ENCODE peak calls at places on chromosomes 7 and 10, in four cellular contexts. I, V, C and Q are unnamed samples.

GRCh38 chr7:54091322-54091721 is 450.9 kb upstream of the VSTM2A start:
- DNase-seq in C (no peak), I (no peak), V (no peak), Q (no peak)

GRCh38 chr10:70090951-70091350 is 38.3 kb downstream of the MACROH2A2 start:
- DNase-seq in V (no peak), C (no peak), I (no peak), Q (no peak)

GRCh38 chr7:102912742-102913141 is at the start of gene LRRC17:
- DNase-seq in V (no peak), I (no peak), C (no peak), Q (no peak)

GRCh38 chr10:93596539-93596938 is 4.5 kb downstream of the RBP4 start:
- DNase-seq in V (no peak), I (peak; percentile 69), C (no peak), Q (peak; percentile 19)

GRCh38 chr10:93921338-93921737 is 27.6 kb downstream of the SLC35G1 start:
- DNase-seq in C (peak; percentile 11), V (no peak), I (peak; percentile 74), Q (no peak)

GRCh38 chr7:143229054-143229790 is 7.4 kb downstream of the TAS2R40 start:
- DNase-seq in C (no peak), V (no peak), I (no peak), Q (no peak)

GRCh38 chr7:120337308-120337907 is 64.4 kb downstream of the KCND2 start:
- DNase-seq in C (peak; percentile 21), V (no peak), I (no peak), Q (peak; percentile 21)

GRCh38 chr7:101299511-101300464 is 21.8 kb downstream of the IFT22 start:
- DNase-seq in I (peak; percentile 73), C (peak; percentile 4), V (no peak), Q (no peak)

GRCh38 chr7:110774066-110774465 is 316.9 kb upstream of the LRRN3 start:
- DNase-seq in I (no peak), V (no peak), C (no peak), Q (no peak)

GRCh38 chr7:37083311-37084096 is 359.2 kb upstream of the AOAH start:
- DNase-seq in I (no peak), C (no peak), V (no peak), Q (no peak)

GRCh38 chr7:28362812-28363211 is 49.5 kb upstream of the CREB5 start:
- DNase-seq in V (no peak), I (no peak), C (no peak), Q (no peak)

GRCh38 chr7:155188821-155189599 is 108.7 kb upstream of the INSIG1 start:
- DNase-seq in V (no peak), C (no peak), I (no peak), Q (no peak)

GRCh38 chr7:149284343-149284742 is 22.3 kb downstream of the ZNF783 start:
- DNase-seq in C (no peak), I (no peak), V (no peak), Q (no peak)

GRCh38 chr10:43210556-43210955 is 56.3 kb downstream of the RASGEF1A start:
- DNase-seq in I (no peak), V (no peak), C (no peak), Q (no peak)

GRCh38 chr7:156903232-156903909 is 10.4 kb upstream of the LMBR1 start:
- DNase-seq in I (no peak), V (no peak), C (no peak), Q (peak; percentile 89)

GRCh38 chr7:85052894-85053293 is 134.0 kb downstream of the SEMA3D start:
- DNase-seq in C (no peak), V (no peak), I (no peak), Q (no peak)

GRCh38 chr10:13189946-13190345 is 28.6 kb downstream of the MCM10 start:
- DNase-seq in V (no peak), C (no peak), I (no peak), Q (no peak)

GRCh38 chr7:46165281-46165680 is 244.2 kb upstream of the IGFBP3 start:
- DNase-seq in C (no peak), I (no peak), V (no peak), Q (no peak)

GRCh38 chr10:131429942-131430341 is 118.4 kb upstream of the TCERG1L start:
- DNase-seq in V (no peak), C (no peak), I (no peak), Q (no peak)

GRCh38 chr7:46603296-46603701 is 682.2 kb upstream of the IGFBP3 start:
- DNase-seq in I (no peak), V (no peak), C (no peak), Q (no peak)

GRCh38 chr10:75396861-75397570 is 4.5 kb downstream of the ZNF503 start:
- DNase-seq in C (no peak), I (peak; percentile 67), V (no peak), Q (no peak)
- H3K4me3 ChIP-seq in C (no peak overlapping the region), I (peak overlapping the region; percentile 62), V (no peak overlapping the region), Q (peak overlapping the region; percentile 81)

GRCh38 chr7:135844903-135845302 is 96.3 kb upstream of the FAM180A start:
- DNase-seq in C (no peak), I (no peak), V (no peak), Q (no peak)
- H3K4me1 ChIP-seq in C (no peaks in the 10 kb centered on the region), I (no peaks in the 10 kb centered on the region), V (peaks cover 8% of the 10 kb centered on the region), Q (no peaks in the 10 kb centered on the region)

GRCh38 chr7:652881-653280 is 73.6 kb upstream of the DNAAF5 start:
- DNase-seq in I (no peak), C (no peak), V (no peak), Q (no peak)

GRCh38 chr7:653829-654764 is 72.4 kb upstream of the DNAAF5 start:
- DNase-seq in I (no peak), V (no peak), C (no peak), Q (no peak)

GRCh38 chr7:650339-651031 is 76.0 kb upstream of the DNAAF5 start:
- DNase-seq in V (no peak), I (no peak), C (no peak), Q (no peak)

GRCh38 chr7:646951-647350 is 79.5 kb upstream of the DNAAF5 start:
- DNase-seq in I (no peak), V (no peak), C (no peak), Q (no peak)

DNA sequence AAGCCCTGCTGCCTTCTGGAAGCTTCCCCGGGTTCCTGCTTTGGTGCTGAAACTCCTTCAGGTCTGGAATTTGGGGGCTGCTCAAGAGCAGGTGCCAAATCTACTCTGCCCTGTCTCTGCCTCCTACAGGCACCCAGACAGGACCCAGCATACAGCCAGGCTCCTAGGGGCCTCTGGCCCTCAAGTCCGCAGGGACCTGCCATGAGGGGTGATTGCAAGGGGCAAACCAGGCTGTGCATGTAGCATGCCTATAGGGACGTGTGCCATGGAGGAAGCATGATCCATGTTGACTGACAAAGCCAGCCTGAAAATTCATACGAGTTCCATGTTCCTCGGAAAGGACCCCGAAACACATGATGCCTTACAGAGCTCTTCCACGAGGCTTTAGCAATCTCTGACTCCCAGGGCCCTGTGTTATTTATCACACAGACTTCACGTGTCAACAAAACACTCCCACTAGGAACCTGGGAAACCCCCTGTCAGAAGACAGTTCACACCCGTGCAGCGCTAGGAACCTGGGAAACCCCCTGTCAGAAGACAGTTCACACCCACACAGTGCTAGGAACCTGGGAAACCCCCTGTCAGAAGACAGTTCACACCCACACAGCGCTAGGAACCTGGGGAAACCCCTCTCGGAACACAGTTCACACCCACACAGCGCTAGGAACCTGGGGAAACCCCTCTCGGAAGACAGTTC is 75.3 kb upstream of the DNAAF5 start:
- DNase-seq in I (no peak), C (no peak), V (no peak), Q (no peak)
- TF ChIP-seq EGR1 in I (no peak), C (no peak), V (no peak), Q (no peak)

GRCh38 chr7:64947252-64948000 is 43.4 kb downstream of the ZNF117 start:
- DNase-seq in I (peak; percentile 67), V (no peak), C (no peak), Q (no peak)
- H3K4me3 ChIP-seq in I (peak overlapping the region; percentile 67), V (no peak overlapping the region), C (no peak overlapping the region), Q (no peak overlapping the region)

DNA sequence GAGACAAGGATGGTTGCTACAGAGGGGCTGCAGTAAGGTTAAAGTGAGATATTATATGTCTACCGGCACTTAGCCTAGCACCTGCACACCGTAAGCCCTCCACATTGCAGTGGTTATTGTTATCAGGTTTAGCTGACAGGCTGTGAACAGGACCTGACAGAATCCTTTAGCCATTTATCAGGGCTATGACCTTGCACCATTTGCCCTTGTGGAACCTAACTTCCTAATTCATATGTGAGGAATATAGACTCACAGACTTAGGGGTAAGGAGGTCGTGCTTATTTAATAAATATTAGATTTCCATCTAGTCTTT is 10.1 kb downstream of the NCOA4 start:
- DNase-seq in V (no peak), I (no peak), C (no peak), Q (no peak)
- H3K4me1 ChIP-seq in V (peaks cover 12% of the 10 kb centered on the region), I (peaks cover 3% of the 10 kb centered on the region), C (peaks cover 32% of the 10 kb centered on the region), Q (peaks cover 21% of the 10 kb centered on the region)

GRCh38 chr10:14244147-14244546 is 86.6 kb downstream of the FRMD4A start:
- DNase-seq in V (no peak), I (peak; percentile 61), C (no peak), Q (peak; percentile 32)
- TF ChIP-seq EGR1 in V (no peak), I (no peak), C (no peak), Q (no peak)

DNA sequence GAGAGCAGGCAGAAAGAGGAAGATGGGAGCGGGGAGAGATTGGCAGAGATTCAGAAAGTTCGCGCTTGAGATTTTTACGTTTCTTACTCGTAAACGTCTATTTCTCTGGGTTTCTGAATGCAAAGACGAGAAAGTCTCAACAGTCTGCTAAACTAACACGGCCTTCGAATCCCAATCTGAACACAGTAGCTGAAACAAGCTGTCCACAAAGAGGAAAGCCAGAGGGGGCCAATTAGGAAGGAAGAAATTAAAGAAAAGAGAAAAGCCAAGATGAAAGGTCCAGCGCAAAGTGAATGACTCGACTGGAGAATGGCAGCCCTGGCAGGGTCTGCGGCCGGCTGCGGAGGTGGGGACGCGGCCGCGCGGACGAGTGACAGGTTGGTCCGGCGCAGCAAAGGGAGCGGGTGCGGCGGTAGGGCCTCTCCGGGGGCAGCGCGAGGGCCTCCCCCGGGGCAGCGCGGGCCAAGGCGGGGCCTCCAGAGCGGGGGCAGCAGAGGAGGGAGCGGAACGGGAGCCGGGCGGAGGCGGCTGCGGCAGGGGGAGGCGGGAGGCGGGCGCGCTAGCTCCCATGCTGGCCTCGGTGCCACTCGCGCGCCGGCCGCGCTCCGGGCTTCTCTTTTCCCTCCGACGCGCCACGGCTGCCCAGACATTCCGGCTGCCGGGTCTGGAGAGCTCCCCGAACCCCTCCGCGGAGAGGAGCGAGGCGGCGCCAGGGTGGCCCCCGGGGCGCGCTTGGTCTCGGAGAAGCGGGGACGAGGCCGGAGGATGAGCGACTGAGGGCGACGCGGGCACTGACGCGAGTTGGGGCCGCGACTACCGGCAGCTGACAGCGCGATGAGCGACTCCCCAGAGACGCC is at the start of gene VWC2:
- DNase-seq in I (peak; percentile 72), C (no peak), V (no peak), Q (no peak)
- H3K4me3 ChIP-seq in I (peak within 1 kb of the TSS; percentile 73), C (no peak within 1 kb of the TSS), V (no peak within 1 kb of the TSS), Q (no peak within 1 kb of the TSS)